ENCODE peak calls at places on chromosomes 3 and 15, in four cellular contexts. One of them, this sample, is unnamed.

GRCh38 chr3:135449046-135449445 is 516.5 kb upstream of the PPP2R3A start:
- DNase-seq in DMS 273 treated with DMSO at 0.1 percent for 48 hours: no peak
- DNase-seq in NCI-H187 treated with DMSO at 0.1 percent for 48 hours: no peak
- DNase-seq in stimulated activated CD4-positive, alpha-beta T cell treated with anti-CD3 and anti-CD28 coated beads, Interleukin-1b, Interleukin-23, amount 100 ng/mL, for 4 hours: no peak
- DNase-seq in this sample: no peak

GRCh38 chr15:25416693-25417092 is 22.1 kb downstream of the UBE3A start:
- DNase-seq in DMS 273 treated with DMSO at 0.1 percent for 48 hours: no peak
- DNase-seq in NCI-H187 treated with DMSO at 0.1 percent for 48 hours: peak
- DNase-seq in stimulated activated CD4-positive, alpha-beta T cell treated with anti-CD3 and anti-CD28 coated beads, Interleukin-1b, Interleukin-23, amount 100 ng/mL, for 4 hours: no peak
- DNase-seq in this sample: no peak

GRCh38 chr3:195453236-195453635 is 10.4 kb upstream of the ACAP2 start:
- DNase-seq in DMS 273 treated with DMSO at 0.1 percent for 48 hours: no peak
- DNase-seq in NCI-H187 treated with DMSO at 0.1 percent for 48 hours: no peak
- DNase-seq in stimulated activated CD4-positive, alpha-beta T cell treated with anti-CD3 and anti-CD28 coated beads, Interleukin-1b, Interleukin-23, amount 100 ng/mL, for 4 hours: no peak
- DNase-seq in this sample: no peak

GRCh38 chr15:52789008-52789600 is 1.0 kb downstream of the ONECUT1 start:
- DNase-seq in DMS 273 treated with DMSO at 0.1 percent for 48 hours: no peak
- DNase-seq in NCI-H187 treated with DMSO at 0.1 percent for 48 hours: no peak
- DNase-seq in stimulated activated CD4-positive, alpha-beta T cell treated with anti-CD3 and anti-CD28 coated beads, Interleukin-1b, Interleukin-23, amount 100 ng/mL, for 4 hours: no peak
- DNase-seq in this sample: no peak

GRCh38 chr15:79978694-79979519 is 7.9 kb upstream of the BCL2A1 start:
- DNase-seq in DMS 273 treated with DMSO at 0.1 percent for 48 hours: no peak
- DNase-seq in NCI-H187 treated with DMSO at 0.1 percent for 48 hours: no peak
- DNase-seq in stimulated activated CD4-positive, alpha-beta T cell treated with anti-CD3 and anti-CD28 coated beads, Interleukin-1b, Interleukin-23, amount 100 ng/mL, for 4 hours: no peak
- DNase-seq in this sample: no peak

GRCh38 chr15:69489101-69489571 is 36.5 kb downstream of the RPLP1 start:
- DNase-seq in DMS 273 treated with DMSO at 0.1 percent for 48 hours: no peak
- DNase-seq in NCI-H187 treated with DMSO at 0.1 percent for 48 hours: no peak
- DNase-seq in stimulated activated CD4-positive, alpha-beta T cell treated with anti-CD3 and anti-CD28 coated beads, Interleukin-1b, Interleukin-23, amount 100 ng/mL, for 4 hours: no peak
- DNase-seq in this sample: no peak

GRCh38 chr15:75349851-75350588 is 3.2 kb downstream of the NEIL1 start:
- DNase-seq in DMS 273 treated with DMSO at 0.1 percent for 48 hours: no peak
- DNase-seq in NCI-H187 treated with DMSO at 0.1 percent for 48 hours: no peak
- DNase-seq in stimulated activated CD4-positive, alpha-beta T cell treated with anti-CD3 and anti-CD28 coated beads, Interleukin-1b, Interleukin-23, amount 100 ng/mL, for 4 hours: peak
- DNase-seq in this sample: no peak

GRCh38 chr3:46847744-46848143 is 15.5 kb downstream of the MYL3 start:
- DNase-seq in DMS 273 treated with DMSO at 0.1 percent for 48 hours: no peak
- DNase-seq in NCI-H187 treated with DMSO at 0.1 percent for 48 hours: no peak
- DNase-seq in stimulated activated CD4-positive, alpha-beta T cell treated with anti-CD3 and anti-CD28 coated beads, Interleukin-1b, Interleukin-23, amount 100 ng/mL, for 4 hours: no peak
- DNase-seq in this sample: no peak

GRCh38 chr15:31256385-31257265 is 70.0 kb upstream of the KLF13 start:
- DNase-seq in DMS 273 treated with DMSO at 0.1 percent for 48 hours: no peak
- DNase-seq in NCI-H187 treated with DMSO at 0.1 percent for 48 hours: no peak
- DNase-seq in stimulated activated CD4-positive, alpha-beta T cell treated with anti-CD3 and anti-CD28 coated beads, Interleukin-1b, Interleukin-23, amount 100 ng/mL, for 4 hours: no peak
- DNase-seq in this sample: no peak

GRCh38 chr3:43254125-43254524 is 32.2 kb upstream of the SNRK start:
- DNase-seq in DMS 273 treated with DMSO at 0.1 percent for 48 hours: no peak
- DNase-seq in NCI-H187 treated with DMSO at 0.1 percent for 48 hours: no peak
- DNase-seq in stimulated activated CD4-positive, alpha-beta T cell treated with anti-CD3 and anti-CD28 coated beads, Interleukin-1b, Interleukin-23, amount 100 ng/mL, for 4 hours: no peak
- DNase-seq in this sample: no peak

GRCh38 chr15:68158046-68158628 is 47.0 kb downstream of the CALML4 start:
- DNase-seq in DMS 273 treated with DMSO at 0.1 percent for 48 hours: no peak
- DNase-seq in NCI-H187 treated with DMSO at 0.1 percent for 48 hours: no peak
- DNase-seq in stimulated activated CD4-positive, alpha-beta T cell treated with anti-CD3 and anti-CD28 coated beads, Interleukin-1b, Interleukin-23, amount 100 ng/mL, for 4 hours: no peak
- DNase-seq in this sample: no peak

GRCh38 chr3:118978393-118978758 is 56.3 kb downstream of the IGSF11 start:
- DNase-seq in DMS 273 treated with DMSO at 0.1 percent for 48 hours: no peak
- DNase-seq in NCI-H187 treated with DMSO at 0.1 percent for 48 hours: no peak
- DNase-seq in stimulated activated CD4-positive, alpha-beta T cell treated with anti-CD3 and anti-CD28 coated beads, Interleukin-1b, Interleukin-23, amount 100 ng/mL, for 4 hours: no peak
- DNase-seq in this sample: no peak

GRCh38 chr15:78620839-78621421 is at the start of gene CHRNA3:
- DNase-seq in DMS 273 treated with DMSO at 0.1 percent for 48 hours: no peak
- DNase-seq in NCI-H187 treated with DMSO at 0.1 percent for 48 hours: no peak
- DNase-seq in stimulated activated CD4-positive, alpha-beta T cell treated with anti-CD3 and anti-CD28 coated beads, Interleukin-1b, Interleukin-23, amount 100 ng/mL, for 4 hours: no peak
- DNase-seq in this sample: no peak

GRCh38 chr3:150330872-150331271 is 77.2 kb upstream of the TSC22D2 start:
- DNase-seq in DMS 273 treated with DMSO at 0.1 percent for 48 hours: no peak
- DNase-seq in NCI-H187 treated with DMSO at 0.1 percent for 48 hours: no peak
- DNase-seq in stimulated activated CD4-positive, alpha-beta T cell treated with anti-CD3 and anti-CD28 coated beads, Interleukin-1b, Interleukin-23, amount 100 ng/mL, for 4 hours: no peak
- DNase-seq in this sample: no peak

GRCh38 chr15:69526086-69526485 is 73.5 kb downstream of the RPLP1 start:
- DNase-seq in DMS 273 treated with DMSO at 0.1 percent for 48 hours: no peak
- DNase-seq in NCI-H187 treated with DMSO at 0.1 percent for 48 hours: no peak
- DNase-seq in stimulated activated CD4-positive, alpha-beta T cell treated with anti-CD3 and anti-CD28 coated beads, Interleukin-1b, Interleukin-23, amount 100 ng/mL, for 4 hours: no peak
- DNase-seq in this sample: no peak

GRCh38 chr15:45653702-45654424 is 19.0 kb downstream of the SQOR start:
- DNase-seq in DMS 273 treated with DMSO at 0.1 percent for 48 hours: no peak
- DNase-seq in NCI-H187 treated with DMSO at 0.1 percent for 48 hours: no peak
- DNase-seq in stimulated activated CD4-positive, alpha-beta T cell treated with anti-CD3 and anti-CD28 coated beads, Interleukin-1b, Interleukin-23, amount 100 ng/mL, for 4 hours: no peak
- DNase-seq in this sample: no peak

GRCh38 chr15:39320886-39321285 is 260.0 kb upstream of the THBS1 start:
- DNase-seq in DMS 273 treated with DMSO at 0.1 percent for 48 hours: no peak
- DNase-seq in NCI-H187 treated with DMSO at 0.1 percent for 48 hours: no peak
- DNase-seq in stimulated activated CD4-positive, alpha-beta T cell treated with anti-CD3 and anti-CD28 coated beads, Interleukin-1b, Interleukin-23, amount 100 ng/mL, for 4 hours: no peak
- DNase-seq in this sample: no peak

GRCh38 chr15:60376677-60377095 is 21.1 kb downstream of the ANXA2 start:
- DNase-seq in DMS 273 treated with DMSO at 0.1 percent for 48 hours: no peak
- DNase-seq in NCI-H187 treated with DMSO at 0.1 percent for 48 hours: peak
- DNase-seq in stimulated activated CD4-positive, alpha-beta T cell treated with anti-CD3 and anti-CD28 coated beads, Interleukin-1b, Interleukin-23, amount 100 ng/mL, for 4 hours: no peak
- DNase-seq in this sample: no peak

GRCh38 chr3:72317491-72317890 is 530.8 kb downstream of the SHQ1 start:
- DNase-seq in DMS 273 treated with DMSO at 0.1 percent for 48 hours: no peak
- DNase-seq in NCI-H187 treated with DMSO at 0.1 percent for 48 hours: no peak
- DNase-seq in stimulated activated CD4-positive, alpha-beta T cell treated with anti-CD3 and anti-CD28 coated beads, Interleukin-1b, Interleukin-23, amount 100 ng/mL, for 4 hours: no peak
- DNase-seq in this sample: no peak

GRCh38 chr3:79490165-79491028 is 277.4 kb downstream of the ROBO1 start:
- DNase-seq in DMS 273 treated with DMSO at 0.1 percent for 48 hours: no peak
- DNase-seq in NCI-H187 treated with DMSO at 0.1 percent for 48 hours: no peak
- DNase-seq in stimulated activated CD4-positive, alpha-beta T cell treated with anti-CD3 and anti-CD28 coated beads, Interleukin-1b, Interleukin-23, amount 100 ng/mL, for 4 hours: no peak
- DNase-seq in this sample: peak

GRCh38 chr15:44738340-44738984 is 2.1 kb downstream of the TRIM69 start:
- DNase-seq in DMS 273 treated with DMSO at 0.1 percent for 48 hours: no peak
- DNase-seq in NCI-H187 treated with DMSO at 0.1 percent for 48 hours: no peak
- DNase-seq in stimulated activated CD4-positive, alpha-beta T cell treated with anti-CD3 and anti-CD28 coated beads, Interleukin-1b, Interleukin-23, amount 100 ng/mL, for 4 hours: no peak
- DNase-seq in this sample: peak

GRCh38 chr3:141193431-141193830 is 38.2 kb upstream of the PXYLP1 start:
- DNase-seq in DMS 273 treated with DMSO at 0.1 percent for 48 hours: no peak
- DNase-seq in NCI-H187 treated with DMSO at 0.1 percent for 48 hours: no peak
- DNase-seq in stimulated activated CD4-positive, alpha-beta T cell treated with anti-CD3 and anti-CD28 coated beads, Interleukin-1b, Interleukin-23, amount 100 ng/mL, for 4 hours: no peak
- DNase-seq in this sample: no peak

GRCh38 chr3:108153451-108153981 is 62.7 kb upstream of the CD47 start:
- DNase-seq in DMS 273 treated with DMSO at 0.1 percent for 48 hours: peak
- DNase-seq in NCI-H187 treated with DMSO at 0.1 percent for 48 hours: no peak
- DNase-seq in stimulated activated CD4-positive, alpha-beta T cell treated with anti-CD3 and anti-CD28 coated beads, Interleukin-1b, Interleukin-23, amount 100 ng/mL, for 4 hours: peak
- DNase-seq in this sample: peak

GRCh38 chr15:69729167-69729748 is 276.6 kb downstream of the RPLP1 start:
- DNase-seq in DMS 273 treated with DMSO at 0.1 percent for 48 hours: no peak
- DNase-seq in NCI-H187 treated with DMSO at 0.1 percent for 48 hours: no peak
- DNase-seq in stimulated activated CD4-positive, alpha-beta T cell treated with anti-CD3 and anti-CD28 coated beads, Interleukin-1b, Interleukin-23, amount 100 ng/mL, for 4 hours: peak
- DNase-seq in this sample: no peak

GRCh38 chr3:45666729-45667440 is 22.3 kb upstream of the SACM1L start:
- DNase-seq in DMS 273 treated with DMSO at 0.1 percent for 48 hours: no peak
- DNase-seq in NCI-H187 treated with DMSO at 0.1 percent for 48 hours: no peak
- DNase-seq in stimulated activated CD4-positive, alpha-beta T cell treated with anti-CD3 and anti-CD28 coated beads, Interleukin-1b, Interleukin-23, amount 100 ng/mL, for 4 hours: no peak
- DNase-seq in this sample: no peak

GRCh38 chr3:133394561-133395311 is 5.1 kb upstream of the BFSP2 start:
- DNase-seq in DMS 273 treated with DMSO at 0.1 percent for 48 hours: no peak
- DNase-seq in NCI-H187 treated with DMSO at 0.1 percent for 48 hours: no peak
- DNase-seq in stimulated activated CD4-positive, alpha-beta T cell treated with anti-CD3 and anti-CD28 coated beads, Interleukin-1b, Interleukin-23, amount 100 ng/mL, for 4 hours: no peak
- DNase-seq in this sample: no peak

GRCh38 chr3:78143000-78143399 is 1103.1 kb downstream of the ROBO2 start:
- DNase-seq in DMS 273 treated with DMSO at 0.1 percent for 48 hours: no peak
- DNase-seq in NCI-H187 treated with DMSO at 0.1 percent for 48 hours: no peak
- DNase-seq in stimulated activated CD4-positive, alpha-beta T cell treated with anti-CD3 and anti-CD28 coated beads, Interleukin-1b, Interleukin-23, amount 100 ng/mL, for 4 hours: no peak
- DNase-seq in this sample: no peak

GRCh38 chr15:69735126-69735525 is 282.5 kb downstream of the RPLP1 start:
- DNase-seq in DMS 273 treated with DMSO at 0.1 percent for 48 hours: no peak
- DNase-seq in NCI-H187 treated with DMSO at 0.1 percent for 48 hours: no peak
- DNase-seq in stimulated activated CD4-positive, alpha-beta T cell treated with anti-CD3 and anti-CD28 coated beads, Interleukin-1b, Interleukin-23, amount 100 ng/mL, for 4 hours: no peak
- DNase-seq in this sample: no peak

GRCh38 chr15:52440414-52440813 is 88.3 kb downstream of the MYO5A start:
- DNase-seq in DMS 273 treated with DMSO at 0.1 percent for 48 hours: no peak
- DNase-seq in NCI-H187 treated with DMSO at 0.1 percent for 48 hours: no peak
- DNase-seq in stimulated activated CD4-positive, alpha-beta T cell treated with anti-CD3 and anti-CD28 coated beads, Interleukin-1b, Interleukin-23, amount 100 ng/mL, for 4 hours: peak
- DNase-seq in this sample: no peak

This sample was measured in NCI-H446 treated with DMSO at 0.1 percent for 48 hours.